ENCODE peak calls at places on chromosomes 3 and 15, in five cellular contexts. F is esophagus squamous epithelium; C is uterus; M is CD8-positive, alpha-beta T cell; J is CD8-positive, alpha-beta memory T cell. R is an unnamed sample.

GRCh38 chr3:50605901-50606326 is 5.7 kb downstream of the CISH start:
- DNase-seq in F (no peak), C (no peak), M (no peak), J (no peak), R (no peak)

GRCh38 chr3:24242012-24242698 is 252.5 kb downstream of the THRB start:
- DNase-seq in F (no peak), C (no peak), M (no peak), J (no peak), R (no peak)

GRCh38 chr15:86002444-86002843 is 77.2 kb upstream of the AGBL1 start:
- DNase-seq in F (no peak), C (peak; percentile 51), M (no peak), J (no peak), R (no peak)

GRCh38 chr3:27927882-27928281 is 205.8 kb upstream of the EOMES start:
- DNase-seq in F (no peak), C (no peak), M (no peak), J (no peak), R (no peak)

GRCh38 chr15:85976102-85976501 is 103.6 kb upstream of the AGBL1 start:
- DNase-seq in F (no peak), C (no peak), M (no peak), J (no peak), R (no peak)

GRCh38 chr3:45473841-45474240 is 85.5 kb downstream of the LARS2 start:
- DNase-seq in F (no peak), C (peak; percentile 49), M (no peak), J (no peak), R (no peak)

GRCh38 chr15:73388256-73388781 is 19.6 kb upstream of the HCN4 start:
- DNase-seq in F (no peak), C (no peak), M (no peak), J (no peak), R (no peak)

GRCh38 chr3:19645093-19645492 is 288.9 kb downstream of the EFHB start:
- DNase-seq in F (no peak), C (no peak), M (no peak), J (no peak), R (peak; percentile 13)

GRCh38 chr3:8607285-8608040 is 37.1 kb downstream of the SSUH2 start:
- DNase-seq in F (no peak), C (peak; percentile 55), M (no peak), J (no peak), R (no peak)

GRCh38 chr3:169792359-169792758 is 19.2 kb downstream of the MYNN start:
- DNase-seq in F (no peak), C (no peak), M (no peak), J (no peak), R (no peak)

GRCh38 chr15:62981071-62981470 is 61.5 kb upstream of the TPM1 start:
- DNase-seq in F (no peak), C (no peak), M (no peak), J (no peak), R (no peak)

GRCh38 chr3:99871231-99871898 is 53.7 kb downstream of the CMSS1 start:
- DNase-seq in F (no peak), C (no peak), M (no peak), J (no peak), R (no peak)

GRCh38 chr3:28786446-28786845 is 437.8 kb upstream of the AZI2 start:
- DNase-seq in F (no peak), C (no peak), M (no peak), J (no peak), R (no peak)

GRCh38 chr15:59438891-59439290 is 905 bp downstream of the FAM81A start:
- DNase-seq in F (no peak), C (peak; percentile 34), M (no peak), J (no peak), R (no peak)

GRCh38 chr3:158260392-158260791 is 150.5 kb downstream of the RSRC1 start:
- DNase-seq in F (no peak), C (no peak), M (no peak), J (no peak), R (no peak)

GRCh38 chr15:37098468-37099320 is 1.7 kb downstream of the MEIS2 start:
- DNase-seq in F (no peak), C (peak; percentile 57), M (no peak), J (no peak), R (no peak)

GRCh38 chr3:159455741-159456181 is 532.9 kb upstream of the IL12A start:
- DNase-seq in F (no peak), C (no peak), M (no peak), J (no peak), R (no peak)

GRCh38 chr3:183278479-183279088 is 25.5 kb downstream of the B3GNT5 start:
- DNase-seq in F (no peak), C (no peak), M (no peak), J (no peak), R (no peak)

GRCh38 chr15:94910166-94910565 is 678.8 kb downstream of the MCTP2 start:
- DNase-seq in F (no peak), C (no peak), M (no peak), J (no peak), R (no peak)

GRCh38 chr3:77038928-77039605 is 832 bp upstream of the ROBO2 start:
- DNase-seq in F (no peak), C (no peak), M (no peak), J (no peak), R (no peak)

GRCh38 chr3:25007974-25008658 is 419.9 kb upstream of the RARB start:
- DNase-seq in F (no peak), C (peak; percentile 26), M (no peak), J (no peak), R (peak; percentile 27)

GRCh38 chr15:68666812-68667450 is 88.1 kb downstream of the CORO2B start:
- DNase-seq in F (no peak), C (peak; percentile 6), M (no peak), J (no peak), R (no peak)

GRCh38 chr15:89171136-89172072 is 50.0 kb downstream of the RLBP1 start:
- DNase-seq in F (no peak), C (peak; percentile 37), M (peak; percentile 23), J (peak; percentile 7), R (no peak)

GRCh38 chr15:39247574-39247973 is 333.3 kb upstream of the THBS1 start:
- DNase-seq in F (no peak), C (no peak), M (no peak), J (no peak), R (no peak)

GRCh38 chr15:101675796-101676582 is 23.8 kb upstream of the TM2D3 start:
- DNase-seq in F (no peak), C (no peak), M (no peak), J (no peak), R (peak; percentile 27)

GRCh38 chr3:30596161-30596560 is 10.2 kb upstream of the TGFBR2 start:
- DNase-seq in F (no peak), C (no peak), M (no peak), J (no peak), R (no peak)

GRCh38 chr15:72584006-72584405 is 70.5 kb upstream of the GOLGA6B start:
- DNase-seq in F (no peak), C (no peak), M (no peak), J (no peak), R (no peak)

GRCh38 chr3:183247190-183247589 is 5.9 kb upstream of the B3GNT5 start:
- DNase-seq in F (no peak), C (no peak), M (no peak), J (no peak), R (no peak)

GRCh38 chr15:78050441-78050809 is 27.1 kb downstream of the TBC1D2B start:
- DNase-seq in F (no peak), C (no peak), M (no peak), J (no peak), R (no peak)
- H3K4me3 ChIP-seq in F (no peak overlapping the region), C (no peak overlapping the region), M (peak overlapping the region; percentile 12), J (peak overlapping the region; percentile 38), R (no peak overlapping the region)

DNA sequence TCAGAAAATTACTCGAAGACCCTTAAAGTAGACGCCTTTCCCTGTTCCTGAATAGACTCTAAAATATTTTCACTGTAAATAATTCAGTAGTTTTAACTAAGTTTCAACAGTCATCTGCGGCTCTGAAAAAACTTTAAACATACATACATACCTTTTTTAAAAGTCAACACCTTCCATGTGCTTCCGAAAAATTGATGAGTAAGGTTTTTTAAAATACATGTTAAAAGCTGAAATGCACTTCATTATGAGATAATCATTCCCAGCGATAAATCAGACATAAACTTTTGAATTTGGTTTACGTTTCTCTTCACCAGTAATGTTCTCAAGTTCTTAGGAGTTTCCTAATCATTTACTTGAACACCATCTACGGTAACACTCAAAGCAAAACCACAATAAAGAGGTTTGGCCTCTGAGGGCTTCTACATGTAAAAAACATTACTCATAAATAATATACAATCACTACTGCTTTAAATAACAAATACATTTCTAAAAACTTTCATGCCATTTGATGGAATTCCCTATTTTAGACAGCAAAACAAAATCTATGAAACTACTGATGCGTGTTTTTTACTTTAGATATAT is 403.5 kb downstream of the SHQ1 start:
- DNase-seq in F (no peak), C (no peak), M (no peak), J (no peak), R (no peak)
- H3K4me3 ChIP-seq in F (peak overlapping the region; percentile 89), C (no peak overlapping the region), M (no peak overlapping the region), J (peak overlapping the region; percentile 85), R (no peak overlapping the region)

GRCh38 chr3:123590685-123591450 is 6.0 kb upstream of the HACD2 start:
- DNase-seq in F (no peak), C (no peak), M (no peak), J (no peak), R (no peak)
- H3K4me3 ChIP-seq in F (no peak overlapping the region), C (no peak overlapping the region), M (no peak overlapping the region), J (peak overlapping the region; percentile 10), R (no peak overlapping the region)

DNA sequence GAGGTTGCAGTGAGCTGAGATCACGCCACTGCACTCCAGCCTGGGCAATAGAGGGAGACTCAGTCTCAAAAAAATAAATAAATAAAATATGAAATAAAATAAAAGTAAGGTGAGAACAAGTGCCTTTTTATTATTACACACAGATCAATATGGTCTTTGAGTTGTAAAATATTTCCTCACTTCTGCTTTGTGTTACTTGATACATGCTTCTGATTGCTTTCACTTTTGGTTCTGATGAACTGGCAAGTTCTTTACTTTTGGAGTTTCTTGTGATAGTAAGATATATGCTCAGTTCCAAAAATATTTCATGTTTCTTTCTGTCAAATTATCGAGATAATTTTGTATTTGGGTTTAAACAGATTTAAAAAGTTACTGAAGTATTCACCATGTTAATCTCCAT is 16.6 kb upstream of the GYG1 start:
- DNase-seq in F (no peak), C (no peak), M (no peak), J (no peak), R (no peak)
- H3K4me3 ChIP-seq in F (no peak overlapping the region), C (no peak overlapping the region), M (no peak overlapping the region), J (no peak overlapping the region), R (no peak overlapping the region)

GRCh38 chr3:155018621-155019330 is 61.3 kb upstream of the MME start:
- DNase-seq in F (no peak), C (no peak), M (no peak), J (no peak), R (no peak)
- H3K4me3 ChIP-seq in F (no peak overlapping the region), C (no peak overlapping the region), M (no peak overlapping the region), J (no peak overlapping the region), R (no peak overlapping the region)